ENCODE peak calls at places on chromosome 15, in five cellular contexts. A is HFF-Myc, O is germinal center, C is hypothalamus, F is right cardiac atrium. K is an unnamed sample.

GRCh38 chr15:42549052-42549491 is 434 bp downstream of the HAUS2 start:
- DNase-seq in A (peak), O (peak), C (peak), F (no peak), K (peak)

GRCh38 chr15:99749386-99749785 is 16.1 kb upstream of the LYSMD4 start:
- DNase-seq in A (no peak), O (no peak), C (no peak), F (peak), K (no peak)

GRCh38 chr15:67146875-67147381 is 81.5 kb downstream of the SMAD3 start:
- DNase-seq in A (no peak), O (no peak), C (no peak), F (peak), K (no peak)

GRCh38 chr15:74392402-74392876 is 25.0 kb upstream of the CYP11A1 start:
- DNase-seq in A (no peak), O (no peak), C (peak), F (peak), K (no peak)

GRCh38 chr15:59622289-59622688 is 10.7 kb downstream of the GCNT3 start:
- DNase-seq in A (peak), O (peak), C (no peak), F (peak), K (peak)

GRCh38 chr15:41746802-41747201 is 27.5 kb upstream of the MAPKBP1 start:
- DNase-seq in A (no peak), O (no peak), C (no peak), F (no peak), K (no peak)

GRCh38 chr15:71386448-71387236 is 271.4 kb downstream of the THSD4 start:
- DNase-seq in A (no peak), O (no peak), C (no peak), F (no peak), K (no peak)

GRCh38 chr15:59997070-59997701 is 6.9 kb upstream of the FOXB1 start:
- DNase-seq in A (no peak), O (peak), C (no peak), F (no peak), K (peak)

GRCh38 chr15:66921319-66921718 is 144.1 kb upstream of the SMAD3 start:
- DNase-seq in A (no peak), O (no peak), C (peak), F (peak), K (no peak)

GRCh38 chr15:65410972-65411371 is 11.8 kb downstream of the IGDCC4 start:
- DNase-seq in A (no peak), O (no peak), C (no peak), F (no peak), K (no peak)

K was measured in glutamatergic neuron.